ENCODE peak calls at places on chromosomes 5 and 9, in six cellular contexts. C is left kidney, R is cerebellar cortex, D is HEK293T, V is AG09319, H is NCI-H1417. P is an unnamed sample.

GRCh38 chr9:134411451-134412297 is 85.4 kb downstream of the RXRA start:
- DNase-seq in C (peak; percentile 63), R (no peak), D (no peak), V (no peak), H (no peak), P (no peak)

GRCh38 chr5:16782227-16782626 is 153.9 kb downstream of the MYO10 start:
- DNase-seq in C (no peak), R (no peak), D (no peak), V (no peak), H (no peak), P (no peak)

GRCh38 chr9:85117831-85118230 is 448.3 kb downstream of the NTRK2 start:
- DNase-seq in C (peak; percentile 26), R (no peak), D (no peak), V (no peak), H (no peak), P (no peak)

GRCh38 chr9:87069690-87070089 is 122.4 kb upstream of the GAS1 start:
- DNase-seq in C (no peak), R (no peak), D (no peak), V (no peak), H (no peak), P (no peak)

GRCh38 chr5:141234109-141234508 is 11.0 kb downstream of the PCDHB14 start:
- DNase-seq in C (peak; percentile 31), R (peak; percentile 4), D (no peak), V (no peak), H (no peak), P (no peak)

GRCh38 chr9:131349881-131350563 is 43.9 kb upstream of the PRRC2B start:
- DNase-seq in C (peak; percentile 89), R (peak; percentile 86), D (no peak), V (peak; percentile 65), H (peak; percentile 80), P (peak; percentile 88)

GRCh38 chr9:121285835-121286687 is 18.1 kb downstream of the GSN start:
- DNase-seq in C (no peak), R (peak; percentile 73), D (no peak), V (no peak), H (no peak), P (no peak)

GRCh38 chr5:12272389-12272788 is 368.1 kb upstream of the CTNND2 start:
- DNase-seq in C (peak; percentile 3), R (no peak), D (no peak), V (no peak), H (no peak), P (no peak)

GRCh38 chr5:144575736-144576135 is 405.1 kb downstream of the KCTD16 start:
- DNase-seq in C (no peak), R (no peak), D (no peak), V (no peak), H (no peak), P (no peak)

GRCh38 chr9:120750421-120750820 is 36.2 kb upstream of the MEGF9 start:
- DNase-seq in C (no peak), R (no peak), D (no peak), V (no peak), H (no peak), P (no peak)

GRCh38 chr5:10513501-10514442 is 50.1 kb upstream of the ANKRD33B start:
- DNase-seq in C (peak; percentile 58), R (peak; percentile 61), D (no peak), V (peak; percentile 62), H (no peak), P (peak; percentile 19)

GRCh38 chr5:82222597-82223574 is 55.3 kb downstream of the RPS23 start:
- DNase-seq in C (no peak), R (no peak), D (no peak), V (no peak), H (no peak), P (no peak)

GRCh38 chr5:35117960-35118359 is 70.2 kb upstream of the AGXT2 start:
- DNase-seq in C (no peak), R (no peak), D (no peak), V (no peak), H (no peak), P (no peak)

GRCh38 chr5:1910081-1910760 is 27.5 kb upstream of the IRX4 start:
- DNase-seq in C (no peak), R (no peak), D (no peak), V (no peak), H (no peak), P (no peak)

GRCh38 chr5:84242286-84242685 is 142.4 kb downstream of the EDIL3 start:
- DNase-seq in C (no peak), R (no peak), D (no peak), V (no peak), H (no peak), P (no peak)

GRCh38 chr9:135183069-135183468 is 95.6 kb downstream of the OLFM1 start:
- DNase-seq in C (no peak), R (no peak), D (no peak), V (no peak), H (no peak), P (no peak)

GRCh38 chr5:101915559-101915958 is 380.5 kb downstream of the SLCO4C1 start:
- DNase-seq in C (no peak), R (no peak), D (no peak), V (no peak), H (no peak), P (no peak)

GRCh38 chr9:108544866-108545265 is 310.9 kb downstream of the ACTL7B start:
- DNase-seq in C (no peak), R (no peak), D (no peak), V (no peak), H (no peak), P (no peak)

GRCh38 chr5:127442085-127442484 is 75.4 kb upstream of the PRRC1 start:
- DNase-seq in C (peak; percentile 14), R (no peak), D (no peak), V (no peak), H (no peak), P (no peak)

GRCh38 chr9:83108208-83108607 is 45.3 kb upstream of the RASEF start:
- DNase-seq in C (no peak), R (no peak), D (no peak), V (no peak), H (no peak), P (no peak)

GRCh38 chr5:148394587-148395019 is 10.8 kb downstream of the FBXO38 start:
- DNase-seq in C (no peak), R (no peak), D (no peak), V (no peak), H (peak; percentile 1), P (peak; percentile 7)

GRCh38 chr5:168132186-168132585 is 159.3 kb upstream of the WWC1 start:
- DNase-seq in C (no peak), R (no peak), D (no peak), V (no peak), H (no peak), P (no peak)

GRCh38 chr5:169970911-169971436 is 9.3 kb downstream of the INSYN2B start:
- DNase-seq in C (no peak), R (no peak), D (no peak), V (peak; percentile 28), H (no peak), P (no peak)

GRCh38 chr5:138488481-138488945 is 23.2 kb downstream of the EGR1 start:
- DNase-seq in C (no peak), R (no peak), D (no peak), V (no peak), H (no peak), P (no peak)

GRCh38 chr5:123881791-123882244 is 369.8 kb downstream of the CSNK1G3 start:
- DNase-seq in C (peak; percentile 84), R (peak; percentile 28), D (peak; percentile 20), V (no peak), H (no peak), P (no peak)

GRCh38 chr9:97848582-97849237 is 4.3 kb upstream of the FOXE1 start:
- DNase-seq in C (peak; percentile 60), R (no peak), D (no peak), V (no peak), H (no peak), P (no peak)

GRCh38 chr9:112375361-112375760 is 4.5 kb upstream of the HSDL2 start:
- DNase-seq in C (no peak), R (no peak), D (no peak), V (no peak), H (no peak), P (no peak)

GRCh38 chr5:26482817-26483375 is 555.5 kb downstream of the CDH9 start:
- DNase-seq in C (peak; percentile 61), R (peak; percentile 36), D (peak; percentile 36), V (no peak), H (peak; percentile 52), P (peak; percentile 73)